ENCODE peak calls at places on chromosomes 16 and 17, in seven cellular contexts. Y, M, J, B, N, H and D are unnamed samples.
A peak's percentile ranks its signal among the peaks of the same experiment; 100 is the strongest.

GRCh38 chr16:53844796-53845195 is 140.8 kb downstream of the FTO start:
- DNase-seq in Y (no peak), M (no peak), J (no peak), B (no peak), N (no peak), H (no peak), D (no peak)

GRCh38 chr16:48158296-48158695 is 2.5 kb upstream of the ABCC12 start:
- DNase-seq in Y (no peak), M (no peak), J (no peak), B (no peak), N (no peak), H (no peak), D (no peak)

GRCh38 chr16:11398136-11398535 is 52.9 kb downstream of the RMI2 start:
- DNase-seq in Y (no peak), M (no peak), J (no peak), B (no peak), N (no peak), H (peak; percentile 34), D (peak; percentile 55)

GRCh38 chr17:64459284-64459747 is 10.4 kb downstream of the MILR1 start:
- DNase-seq in Y (no peak), M (no peak), J (no peak), B (no peak), N (no peak), H (no peak), D (no peak)

GRCh38 chr16:27769561-27770222 is 219.7 kb downstream of the KATNIP start:
- DNase-seq in Y (no peak), M (no peak), J (no peak), B (no peak), N (no peak), H (peak; percentile 31), D (no peak)

GRCh38 chr17:40886090-40886489 is 1.0 kb upstream of the KRT20 start:
- DNase-seq in Y (no peak), M (no peak), J (no peak), B (no peak), N (no peak), H (no peak), D (no peak)

GRCh38 chr16:89697616-89698331 is 3.7 kb downstream of the SPATA2L start:
- DNase-seq in Y (no peak), M (no peak), J (no peak), B (no peak), N (no peak), H (peak; percentile 41), D (no peak)

GRCh38 chr16:8740775-8741355 is 56.6 kb downstream of the TMEM186 start:
- DNase-seq in Y (no peak), M (no peak), J (no peak), B (no peak), N (no peak), H (no peak), D (no peak)

GRCh38 chr17:69170377-69170776 is 28.7 kb upstream of the ABCA6 start:
- DNase-seq in Y (no peak), M (peak; percentile 44), J (no peak), B (no peak), N (no peak), H (no peak), D (no peak)

GRCh38 chr17:740240-741055 is 8.1 kb downstream of the TLCD3A start:
- DNase-seq in Y (no peak), M (no peak), J (no peak), B (no peak), N (no peak), H (no peak), D (no peak)

GRCh38 chr16:57089406-57089805 is 3.0 kb upstream of the CPNE2 start:
- DNase-seq in Y (no peak), M (peak; percentile 90), J (no peak), B (no peak), N (no peak), H (no peak), D (no peak)

GRCh38 chr17:33334703-33335102 is 41.6 kb upstream of the ASIC2 start:
- DNase-seq in Y (no peak), M (no peak), J (no peak), B (no peak), N (no peak), H (no peak), D (no peak)

GRCh38 chr17:12813680-12814079 is 24.4 kb downstream of the ARHGAP44 start:
- DNase-seq in Y (no peak), M (no peak), J (no peak), B (no peak), N (no peak), H (no peak), D (no peak)

GRCh38 chr17:29140631-29141483 is 39.3 kb downstream of the MYO18A start:
- DNase-seq in Y (peak; percentile 15), M (peak; percentile 69), J (no peak), B (no peak), N (no peak), H (peak; percentile 67), D (no peak)

GRCh38 chr17:18027280-18027679 is 11.7 kb downstream of the ATPAF2 start:
- DNase-seq in Y (no peak), M (no peak), J (peak; percentile 56), B (no peak), N (no peak), H (no peak), D (peak; percentile 24)

GRCh38 chr17:58595194-58595792 is 80.9 kb upstream of the MTMR4 start:
- DNase-seq in Y (no peak), M (peak; percentile 10), J (no peak), B (no peak), N (no peak), H (no peak), D (no peak)

GRCh38 chr17:74267579-74267978 is 6.5 kb upstream of the DNAI2 start:
- DNase-seq in Y (no peak), M (no peak), J (no peak), B (no peak), N (no peak), H (no peak), D (no peak)

GRCh38 chr17:20071824-20072691 is 62.9 kb downstream of the SPECC1 start:
- DNase-seq in Y (no peak), M (no peak), J (no peak), B (no peak), N (no peak), H (no peak), D (no peak)

GRCh38 chr16:424623-425081 is 797 bp upstream of the RAB11FIP3 start:
- DNase-seq in Y (no peak), M (no peak), J (peak; percentile 72), B (no peak), N (no peak), H (peak; percentile 77), D (peak; percentile 42)

GRCh38 chr17:15479697-15480096 is 12.3 kb upstream of the CDRT4 start:
- DNase-seq in Y (no peak), M (no peak), J (no peak), B (no peak), N (no peak), H (no peak), D (no peak)